ENCODE peak calls at places on chromosomes 7 and 10, in five cellular contexts. X is choroid plexus epithelial cell, F is sigmoid colon, T is keratinocyte, U is cardiac muscle cell. D is an unnamed sample.

GRCh38 chr7:69256634-69257081 is 341.6 kb upstream of the AUTS2 start:
- DNase-seq in X (no peak), U (no peak), T (no peak), F (peak), D (no peak)

GRCh38 chr10:74949024-74949423 is 122.6 kb downstream of the KAT6B start:
- DNase-seq in T (no peak), X (no peak), U (no peak), F (no peak), D (no peak)

GRCh38 chr7:73893342-73894101 is 32.6 kb downstream of the TMEM270 start:
- DNase-seq in X (no peak), F (peak), U (no peak), T (no peak), D (no peak)

GRCh38 chr10:72276421-72277339 is 3.0 kb downstream of the DDIT4 start:
- DNase-seq in U (peak), T (no peak), F (no peak), X (peak), D (peak)

GRCh38 chr10:61793760-61794713 is 107.5 kb upstream of the ARID5B start:
- DNase-seq in X (peak), F (no peak), U (no peak), T (no peak), D (peak)

GRCh38 chr7:138029941-138030340 is 28.1 kb upstream of the CREB3L2 start:
- DNase-seq in U (peak), X (no peak), T (no peak), F (no peak), D (no peak)

GRCh38 chr10:30432631-30433285 is 1.2 kb upstream of the MAP3K8 start:
- DNase-seq in F (peak), U (peak), T (no peak), X (no peak), D (no peak)

GRCh38 chr10:45421231-45422097 is 47.4 kb downstream of the ALOX5 start:
- DNase-seq in T (no peak), X (no peak), U (no peak), F (peak), D (peak)

GRCh38 chr7:42746226-42746625 is 165.6 kb downstream of the C7orf25 start:
- DNase-seq in X (peak), T (no peak), F (no peak), U (peak), D (no peak)

GRCh38 chr7:6273380-6273837 is 985 bp upstream of the CYTH3 start:
- DNase-seq in X (no peak), F (no peak), T (no peak), U (no peak), D (no peak)

GRCh38 chr10:102701272-102701671 is 12.9 kb downstream of the ARL3 start:
- DNase-seq in U (no peak), X (no peak), F (no peak), T (no peak), D (no peak)

GRCh38 chr10:27911645-27912044 is 87.2 kb downstream of the ODAD2 start:
- DNase-seq in F (no peak), X (peak), T (no peak), U (peak), D (no peak)

GRCh38 chr10:14904316-14904732 is 25.7 kb downstream of the SUV39H2 start:
- DNase-seq in T (no peak), F (no peak), X (peak), U (peak), D (peak)

GRCh38 chr10:46524471-46525176 is 31.8 kb downstream of the GPRIN2 start:
- DNase-seq in U (peak), X (peak), F (peak), T (peak), D (peak)

GRCh38 chr10:92756233-92757065 is 66.7 kb downstream of the HHEX start:
- DNase-seq in X (peak), T (no peak), U (peak), F (no peak), D (no peak)

GRCh38 chr10:44950326-44951225 is 9.0 kb upstream of the RASSF4 start:
- DNase-seq in U (no peak), F (peak), X (no peak), T (no peak), D (no peak)

GRCh38 chr7:122369756-122370155 is 65.2 kb upstream of the FEZF1 start:
- DNase-seq in X (no peak), T (no peak), F (no peak), U (no peak), D (no peak)

GRCh38 chr10:58140706-58141347 is 126.9 kb downstream of the IPMK start:
- DNase-seq in U (no peak), F (no peak), X (no peak), T (no peak), D (no peak)

GRCh38 chr10:88437411-88437810 is 145.7 kb downstream of the RNLS start:
- DNase-seq in U (peak), X (no peak), F (no peak), T (no peak), D (peak)

GRCh38 chr7:150850273-150850672 is 2.0 kb upstream of the AOC1 start:
- DNase-seq in F (no peak), T (no peak), X (no peak), U (no peak), D (no peak)

GRCh38 chr7:22814261-22815208 is 8.1 kb downstream of the TOMM7 start:
- DNase-seq in F (no peak), U (peak), T (no peak), X (peak), D (peak)

GRCh38 chr7:102424787-102425218 is 8.6 kb upstream of the ORAI2 start:
- DNase-seq in X (no peak), U (no peak), F (no peak), T (no peak), D (no peak)

GRCh38 chr10:103193820-103194529 is 903 bp upstream of the NT5C2 start:
- DNase-seq in F (no peak), X (peak), T (no peak), U (peak), D (no peak)

GRCh38 chr10:62471718-62472117 is 97.5 kb downstream of the ZNF365 start:
- DNase-seq in U (no peak), T (no peak), F (no peak), X (no peak), D (no peak)

GRCh38 chr10:65204999-65205398 is 1683.8 kb downstream of the REEP3 start:
- DNase-seq in U (no peak), X (no peak), F (no peak), T (no peak), D (no peak)

GRCh38 chr7:99244942-99245341 is 27.7 kb upstream of the MYH16 start:
- DNase-seq in U (no peak), X (no peak), T (no peak), F (no peak), D (no peak)

GRCh38 chr7:73519867-73520672 is 2.0 kb downstream of the BAZ1B start:
- DNase-seq in X (peak), T (no peak), U (no peak), F (no peak), D (no peak)

GRCh38 chr10:34808789-34809745 is 6.0 kb downstream of the PARD3 start:
- DNase-seq in T (no peak), U (peak), F (peak), X (peak), D (peak)

GRCh38 chr7:126690104-126690503 is 562.6 kb downstream of the GRM8 start:
- DNase-seq in T (no peak), F (no peak), X (no peak), U (no peak), D (no peak)

GRCh38 chr7:40305229-40305628 is 170.4 kb downstream of the SUGCT start:
- DNase-seq in T (no peak), X (no peak), U (no peak), F (no peak), D (no peak)

GRCh38 chr10:47406548-47406869 is 22.4 kb upstream of the ZNF488 start:
- DNase-seq in X (no peak), T (no peak), F (no peak), U (no peak), D (no peak)

GRCh38 chr7:102421706-102422105 is 11.7 kb upstream of the ORAI2 start:
- DNase-seq in T (no peak), U (no peak), X (no peak), F (no peak), D (no peak)

GRCh38 chr10:48579251-48579960 is 25.5 kb downstream of the ARHGAP22 start:
- DNase-seq in T (no peak), X (peak), U (peak), F (no peak), D (peak)

GRCh38 chr10:112082134-112082533 is 101.4 kb downstream of the GPAM start:
- DNase-seq in U (no peak), T (no peak), F (no peak), X (no peak), D (peak)

GRCh38 chr10:119735451-119735850 is 9.6 kb downstream of the INPP5F start:
- DNase-seq in T (no peak), X (no peak), F (no peak), U (no peak), D (no peak)
- H3K4me3 ChIP-seq in T (no peak), X (no peak), F (no peak), U (no peak), D (no peak)

GRCh38 chr7:116449950-116450349 is 49.6 kb upstream of the CAV2 start:
- DNase-seq in X (peak), U (peak), F (no peak), T (no peak), D (peak)

GRCh38 chr7:116449441-116449840 is 50.1 kb upstream of the CAV2 start:
- DNase-seq in X (no peak), T (no peak), F (no peak), U (no peak), D (no peak)

GRCh38 chr7:116447436-116447835 is 52.1 kb upstream of the CAV2 start:
- DNase-seq in X (no peak), T (no peak), F (no peak), U (no peak), D (peak)

GRCh38 chr7:116446179-116446855 is 53.2 kb upstream of the CAV2 start:
- DNase-seq in F (no peak), X (peak), T (no peak), U (peak), D (peak)

GRCh38 chr7:116447980-116448839 is 51.3 kb upstream of the CAV2 start:
- DNase-seq in X (no peak), T (no peak), F (no peak), U (no peak), D (no peak)
- H3K4me3 ChIP-seq in X (no peak), T (no peak), F (no peak), U (no peak), D (no peak)

GRCh38 chr7:155344270-155344617 is 46.6 kb downstream of the INSIG1 start:
- DNase-seq in F (peak), U (no peak), T (no peak), X (no peak), D (no peak)

GRCh38 chr7:155345490-155345889 is 47.8 kb downstream of the INSIG1 start:
- DNase-seq in X (no peak), F (peak), T (no peak), U (no peak), D (no peak)

GRCh38 chr7:155343661-155344121 is 46.0 kb downstream of the INSIG1 start:
- DNase-seq in X (no peak), F (peak), T (no peak), U (no peak), D (no peak)

GRCh38 chr7:155346285-155346684 is 48.6 kb downstream of the INSIG1 start:
- DNase-seq in X (no peak), T (no peak), U (no peak), F (no peak), D (no peak)

DNA sequence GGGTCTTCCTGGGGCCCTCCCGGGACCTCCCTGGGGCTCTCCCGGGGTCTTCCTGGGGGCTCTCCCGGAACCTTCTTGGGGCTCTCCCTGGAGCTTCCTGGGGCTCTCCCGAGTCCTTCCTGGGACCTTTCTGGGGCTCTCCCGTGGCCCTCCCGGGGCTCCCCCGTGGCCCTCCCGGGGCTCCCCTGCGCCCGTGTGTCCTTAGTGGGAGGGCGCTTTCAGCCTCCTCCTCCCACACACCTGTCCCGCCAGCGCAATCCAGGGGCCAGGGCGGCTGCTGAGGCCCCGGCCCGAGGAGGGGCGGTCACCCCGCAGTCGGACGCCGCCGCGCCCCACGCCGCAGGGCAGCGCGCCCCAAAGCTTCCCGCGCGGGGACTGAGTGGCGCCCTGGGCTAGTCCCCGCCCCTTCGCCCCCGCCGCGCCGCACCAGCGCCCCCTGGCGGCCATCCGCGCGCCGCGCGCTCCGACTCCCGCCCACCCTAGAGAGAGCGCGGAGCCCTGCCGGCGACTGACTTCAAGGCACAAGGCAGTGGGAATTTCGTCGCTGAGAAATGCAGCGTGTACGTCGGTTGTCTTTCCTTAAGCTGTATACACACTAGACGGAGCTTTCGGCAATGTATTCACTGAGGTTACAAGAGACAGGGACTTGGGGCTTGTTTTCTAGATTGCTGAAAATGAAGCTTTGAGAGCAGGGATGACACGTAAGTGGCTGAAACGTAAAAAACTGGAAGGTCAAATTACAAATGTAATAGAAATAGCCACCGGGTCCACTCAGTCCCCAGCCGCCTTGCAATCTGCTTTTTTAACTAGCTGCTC is 47.1 kb downstream of the INSIG1 start:
- DNase-seq in T (peak), F (peak), X (peak), U (peak), D (peak)
- H3K4me3 ChIP-seq in T (no peak), F (peak), X (peak), U (peak), D (peak)

DNA sequence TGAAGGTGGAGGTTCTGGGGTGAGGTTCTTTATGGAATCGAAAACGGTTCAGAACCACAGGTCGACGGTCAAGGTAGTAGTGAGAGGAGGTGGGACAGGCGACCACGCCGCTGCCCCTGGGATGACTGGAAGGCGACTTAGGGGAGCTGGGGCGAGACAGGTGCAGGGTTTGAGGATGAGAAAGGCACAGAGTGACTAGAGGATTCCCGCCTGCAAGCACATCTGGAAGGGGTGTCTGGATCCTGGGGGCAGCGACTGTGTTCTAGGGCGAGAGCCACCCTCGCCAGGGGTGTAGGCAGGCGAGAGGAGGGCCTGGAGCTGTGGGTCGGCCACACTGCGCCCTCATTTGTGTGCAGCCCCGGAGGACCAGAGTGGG is 468 bp upstream of the IRF5 start:
- DNase-seq in X (no peak), T (no peak), U (no peak), F (peak), D (no peak)
- H3K4me3 ChIP-seq in X (no peak), T (no peak), U (no peak), F (no peak), D (no peak)

GRCh38 chr10:69866688-69867461 is 65.2 kb downstream of the COL13A1 start:
- DNase-seq in U (peak), X (peak), T (no peak), F (peak), D (peak)
- H3K4me3 ChIP-seq in U (no peak), X (peak), T (no peak), F (peak), D (peak)

D was measured in fibroblast of villous mesenchyme.